ENCODE peak calls at places on chromosomes 6 and 20, in eight cellular contexts. C is kidney tubule cell, A is RWPE1, U is NCI-H2081, D is HFFc6, B is Calu3, N is islet precursor cell, G is heart right ventricle. M is an unnamed sample.
A peak's percentile ranks its signal among the peaks of the same experiment; 100 is the strongest.

GRCh38 chr6:5174756-5175155 is 86.0 kb downstream of the LYRM4 start:
- DNase-seq in C (no peak), A (no peak), U (no peak), D (no peak), B (no peak), N (no peak), G (no peak), M (no peak)

GRCh38 chr6:83055366-83055964 is 10.2 kb downstream of the UBE3D start:
- DNase-seq in C (peak; percentile 64), A (peak; percentile 80), U (peak; percentile 24), D (peak; percentile 40), B (peak; percentile 65), N (peak; percentile 64), G (no peak), M (no peak)

GRCh38 chr6:167689751-167690150 is 137.0 kb upstream of the AFDN start:
- DNase-seq in C (peak; percentile 51), A (no peak), U (no peak), D (no peak), B (no peak), N (no peak), G (no peak), M (no peak)

GRCh38 chr6:24768361-24768760 is 6.4 kb upstream of the GMNN start:
- DNase-seq in C (no peak), A (no peak), U (no peak), D (no peak), B (no peak), N (no peak), G (no peak), M (no peak)

GRCh38 chr6:117483004-117483644 is 650 bp downstream of the DCBLD1 start:
- DNase-seq in C (peak; percentile 70), A (peak; percentile 34), U (peak; percentile 6), D (peak; percentile 54), B (peak; percentile 61), N (peak; percentile 90), G (peak; percentile 73), M (no peak)

GRCh38 chr6:142751452-142751851 is 193.5 kb downstream of the HIVEP2 start:
- DNase-seq in C (no peak), A (no peak), U (no peak), D (no peak), B (no peak), N (no peak), G (no peak), M (no peak)

GRCh38 chr20:1122388-1123315 is 4.2 kb downstream of the PSMF1 start:
- DNase-seq in C (peak; percentile 35), A (no peak), U (peak; percentile 13), D (peak; percentile 26), B (peak; percentile 33), N (no peak), G (peak; percentile 33), M (no peak)

GRCh38 chr6:121759370-121759769 is 323.9 kb downstream of the GJA1 start:
- DNase-seq in C (no peak), A (no peak), U (no peak), D (no peak), B (no peak), N (no peak), G (no peak), M (no peak)

GRCh38 chr20:46070215-46070910 is 19.4 kb downstream of the NCOA5 start:
- DNase-seq in C (peak; percentile 84), A (no peak), U (no peak), D (peak; percentile 74), B (no peak), N (no peak), G (no peak), M (no peak)

GRCh38 chr6:157092736-157093135 is 230.6 kb downstream of the TMEM242 start:
- DNase-seq in C (no peak), A (no peak), U (no peak), D (no peak), B (no peak), N (no peak), G (no peak), M (no peak)

GRCh38 chr6:14276667-14277404 is 159.3 kb downstream of the CD83 start:
- DNase-seq in C (no peak), A (no peak), U (no peak), D (no peak), B (no peak), N (peak; percentile 12), G (no peak), M (peak; percentile 46)

GRCh38 chr6:150250826-150251225 is 108.0 kb downstream of the PPP1R14C start:
- DNase-seq in C (peak; percentile 16), A (peak; percentile 98), U (no peak), D (peak; percentile 68), B (no peak), N (no peak), G (no peak), M (no peak)

GRCh38 chr6:137856138-137856898 is 10.7 kb upstream of the TNFAIP3 start:
- DNase-seq in C (no peak), A (no peak), U (no peak), D (no peak), B (no peak), N (no peak), G (no peak), M (no peak)

GRCh38 chr6:2651966-2652365 is 98.8 kb downstream of the MYLK4 start:
- DNase-seq in C (no peak), A (no peak), U (no peak), D (no peak), B (no peak), N (no peak), G (no peak), M (no peak)

GRCh38 chr6:170178561-170179477 is 112.1 kb downstream of the DLL1 start:
- DNase-seq in C (peak; percentile 10), A (peak; percentile 90), U (peak; percentile 71), D (peak; percentile 62), B (peak; percentile 26), N (peak; percentile 46), G (no peak), M (no peak)

GRCh38 chr6:149316740-149317655 is 514 bp upstream of the TAB2 start:
- DNase-seq in C (peak; percentile 96), A (peak; percentile 76), U (peak; percentile 77), D (peak; percentile 91), B (peak; percentile 82), N (peak; percentile 97), G (peak; percentile 90), M (peak; percentile 86)

GRCh38 chr20:10972219-10972860 is 298.5 kb upstream of the JAG1 start:
- DNase-seq in C (no peak), A (no peak), U (no peak), D (no peak), B (no peak), N (no peak), G (no peak), M (no peak)

GRCh38 chr20:25041813-25042530 is 16.0 kb downstream of the ACSS1 start:
- DNase-seq in C (no peak), A (no peak), U (no peak), D (no peak), B (no peak), N (no peak), G (no peak), M (no peak)

GRCh38 chr6:170021579-170021978 is 269.3 kb downstream of the DLL1 start:
- DNase-seq in C (no peak), A (no peak), U (no peak), D (no peak), B (no peak), N (peak; percentile 26), G (no peak), M (no peak)

GRCh38 chr6:11714116-11714797 is 64.3 kb downstream of the ADTRP start:
- DNase-seq in C (no peak), A (no peak), U (no peak), D (no peak), B (no peak), N (no peak), G (no peak), M (peak; percentile 63)

GRCh38 chr6:81606965-81607381 is 145.5 kb downstream of the TENT5A start:
- DNase-seq in C (no peak), A (no peak), U (no peak), D (peak; percentile 75), B (no peak), N (no peak), G (no peak), M (no peak)

GRCh38 chr6:44917430-44917829 is 410.7 kb upstream of the RUNX2 start:
- DNase-seq in C (no peak), A (no peak), U (no peak), D (no peak), B (no peak), N (no peak), G (no peak), M (no peak)

GRCh38 chr6:126605089-126605488 is 265.2 kb downstream of the CENPW start:
- DNase-seq in C (no peak), A (no peak), U (no peak), D (no peak), B (no peak), N (no peak), G (no peak), M (no peak)

GRCh38 chr6:35370124-35370741 is 27.9 kb downstream of the PPARD start:
- DNase-seq in C (peak; percentile 99), A (peak; percentile 91), U (no peak), D (peak; percentile 95), B (peak; percentile 61), N (peak; percentile 65), G (peak; percentile 49), M (peak; percentile 39)

GRCh38 chr6:403659-404655 is 12.4 kb downstream of the IRF4 start:
- DNase-seq in C (no peak), A (no peak), U (no peak), D (no peak), B (no peak), N (no peak), G (no peak), M (peak; percentile 62)

GRCh38 chr6:135759831-135760230 is 91.7 kb upstream of the PDE7B start:
- DNase-seq in C (no peak), A (peak; percentile 3), U (no peak), D (no peak), B (peak; percentile 26), N (no peak), G (no peak), M (no peak)

GRCh38 chr6:93136111-93136510 is 283.2 kb downstream of the EPHA7 start:
- DNase-seq in C (no peak), A (no peak), U (no peak), D (no peak), B (no peak), N (no peak), G (no peak), M (no peak)

GRCh38 chr20:45489083-45489531 is 19.6 kb downstream of the WFDC2 start:
- DNase-seq in C (peak; percentile 91), A (peak; percentile 56), U (no peak), D (peak; percentile 4), B (peak; percentile 66), N (no peak), G (no peak), M (no peak)

GRCh38 chr20:60269571-60270162 is 311.4 kb downstream of the CDH26 start:
- DNase-seq in C (no peak), A (no peak), U (no peak), D (no peak), B (no peak), N (no peak), G (no peak), M (no peak)

GRCh38 chr6:16244869-16245451 is 6.6 kb downstream of the GMPR start:
- DNase-seq in C (peak; percentile 25), A (peak; percentile 34), U (peak; percentile 77), D (no peak), B (no peak), N (no peak), G (no peak), M (no peak)

GRCh38 chr6:5205035-5205469 is 55.7 kb downstream of the LYRM4 start:
- DNase-seq in C (peak; percentile 34), A (no peak), U (no peak), D (no peak), B (no peak), N (no peak), G (no peak), M (no peak)

GRCh38 chr6:132153221-132153896 is 202.2 kb upstream of the CCN2 start:
- DNase-seq in C (no peak), A (no peak), U (no peak), D (peak; percentile 92), B (no peak), N (no peak), G (no peak), M (no peak)

M was measured in stimulated activated naive B cell treated with anti-CD40 and anti-IgM and Interleukin-4, amounts not matched to agents 10 μg/mL and 1 μg/mL and 100 μg/mL, for 72 hours.